ENCODE peak calls at places on chromosome 12, in four cellular contexts. C is transverse colon, Q is sigmoid colon, V is stomach. Y is an unnamed sample.
A peak's percentile ranks its signal among the peaks of the same experiment; 100 is the strongest.

GRCh38 chr12:120290541-120291312 is 976 bp downstream of the RNU4-2 start:
- DNase-seq in C (peak; percentile 38), Q (peak; percentile 69), V (peak; percentile 42), Y (peak; percentile 10)

GRCh38 chr12:105721051-105721825 is 390.7 kb downstream of the C12orf75 start:
- DNase-seq in C (no peak), Q (no peak), V (no peak), Y (no peak)

GRCh38 chr12:88469136-88469535 is 111.1 kb downstream of the KITLG start:
- DNase-seq in C (no peak), Q (no peak), V (no peak), Y (no peak)

GRCh38 chr12:10307630-10308029 is at the start of gene KLRD1:
- DNase-seq in C (no peak), Q (no peak), V (no peak), Y (no peak)

GRCh38 chr12:106106892-106107291 is 31.9 kb downstream of the NUAK1 start:
- DNase-seq in C (no peak), Q (no peak), V (no peak), Y (no peak)

GRCh38 chr12:11822071-11822818 is 172.8 kb downstream of the ETV6 start:
- DNase-seq in C (peak; percentile 55), Q (no peak), V (peak; percentile 38), Y (no peak)

GRCh38 chr12:1453801-1454200 is 140.6 kb downstream of the FBXL14 start:
- DNase-seq in C (no peak), Q (no peak), V (no peak), Y (no peak)

GRCh38 chr12:104653730-104654328 is 197.1 kb downstream of the CHST11 start:
- DNase-seq in C (no peak), Q (no peak), V (no peak), Y (no peak)

GRCh38 chr12:43104524-43104923 is 447.5 kb downstream of the ADAMTS20 start:
- DNase-seq in C (no peak), Q (no peak), V (no peak), Y (no peak)

GRCh38 chr12:91575631-91576030 is 393.0 kb upstream of the DCN start:
- DNase-seq in C (no peak), Q (no peak), V (no peak), Y (no peak)

GRCh38 chr12:93484315-93484981 is 17.1 kb downstream of the MRPL42 start:
- DNase-seq in C (no peak), Q (no peak), V (no peak), Y (no peak)

GRCh38 chr12:7899755-7900154 is 27.0 kb upstream of the SLC2A14 start:
- DNase-seq in C (no peak), Q (no peak), V (no peak), Y (no peak)

GRCh38 chr12:10243803-10244520 is 31.3 kb downstream of the GABARAPL1 start:
- DNase-seq in C (peak; percentile 11), Q (no peak), V (no peak), Y (no peak)

GRCh38 chr12:13293086-13293485 is 96.6 kb downstream of the EMP1 start:
- DNase-seq in C (no peak), Q (no peak), V (no peak), Y (no peak)

GRCh38 chr12:10395390-10395998 is 5.7 kb upstream of the KLRK1 start:
- DNase-seq in C (peak; percentile 40), Q (peak; percentile 71), V (peak; percentile 31), Y (no peak)

GRCh38 chr12:28950049-28950448 is 199.0 kb upstream of the FAR2 start:
- DNase-seq in C (no peak), Q (no peak), V (no peak), Y (no peak)
- TF ChIP-seq EP300 in C (no peak), Q (no peak), V (no peak), Y (no peak)

DNA sequence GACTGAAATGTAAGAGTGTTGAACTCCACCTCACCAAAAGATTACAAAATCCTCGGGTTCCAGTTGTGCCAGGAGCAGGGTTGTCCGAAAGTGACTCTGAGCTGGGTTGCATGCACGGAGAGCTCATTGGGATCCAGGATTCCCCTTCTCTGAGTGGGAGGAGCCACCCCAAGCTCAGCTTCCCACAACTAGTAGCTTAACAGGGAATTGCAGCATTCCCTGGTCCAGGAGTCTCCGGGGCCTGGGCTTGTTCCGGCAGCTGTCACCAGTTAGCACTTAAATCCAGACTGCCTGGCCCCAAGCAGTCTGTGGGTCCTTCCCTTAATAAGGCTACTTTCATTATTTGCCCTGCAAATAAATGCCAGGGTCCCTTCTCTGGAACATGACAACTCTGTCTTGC is 50.1 kb downstream of the CD9 start:
- DNase-seq in C (no peak), Q (no peak), V (no peak), Y (no peak)
- H3K27ac ChIP-seq in C (no peak overlapping the region), Q (no peak overlapping the region), V (no peak overlapping the region), Y (no peak overlapping the region)

GRCh38 chr12:113697646-113698504 is 226.2 kb upstream of the LHX5 start:
- DNase-seq in C (no peak), Q (no peak), V (no peak), Y (no peak)
- TF ChIP-seq CTCF in C (no peak), Q (no peak), V (no peak), Y (no peak)

GRCh38 chr12:101670007-101670671 is 27.3 kb upstream of the CHPT1 start:
- DNase-seq in C (peak; percentile 58), Q (no peak), V (no peak), Y (peak; percentile 58)
- TF ChIP-seq EP300 in C (no peak), Q (no peak), V (no peak), Y (peak; percentile 35)

GRCh38 chr12:50087159-50087558 is 2.0 kb downstream of the SMARCD1 start:
- DNase-seq in C (no peak), Q (no peak), V (no peak), Y (no peak)

GRCh38 chr12:50089730-50090129 is 4.6 kb downstream of the SMARCD1 start:
- DNase-seq in C (no peak), Q (no peak), V (no peak), Y (no peak)

GRCh38 chr12:50090391-50090790 is 5.2 kb downstream of the SMARCD1 start:
- DNase-seq in C (no peak), Q (no peak), V (no peak), Y (no peak)

GRCh38 chr12:50087995-50088394 is 2.9 kb downstream of the SMARCD1 start:
- DNase-seq in C (no peak), Q (no peak), V (no peak), Y (no peak)

GRCh38 chr12:50088577-50089335 is 3.6 kb downstream of the SMARCD1 start:
- DNase-seq in C (peak; percentile 70), Q (no peak), V (peak; percentile 68), Y (no peak)
- H3K27ac ChIP-seq in C (no peak overlapping the region), Q (no peak overlapping the region), V (no peak overlapping the region), Y (no peak overlapping the region)

GRCh38 chr12:67994046-67994445 is 4.8 kb downstream of the IFNG-AS1 start:
- DNase-seq in C (no peak), Q (no peak), V (no peak), Y (no peak)
- TF ChIP-seq CTCF in C (no peak), Q (no peak), V (no peak), Y (no peak)

GRCh38 chr12:77070382-77071294 is 5.3 kb upstream of the E2F7 start:
- DNase-seq in C (no peak), Q (no peak), V (no peak), Y (no peak)
- TF ChIP-seq EP300 in C (no peak), Q (no peak), V (no peak), Y (no peak)

GRCh38 chr12:53062011-53062961 is 12.4 kb downstream of the TNS2 start:
- DNase-seq in C (no peak), Q (no peak), V (no peak), Y (no peak)
- H3K27ac ChIP-seq in C (no peak overlapping the region), Q (peak overlapping the region; percentile 44), V (peak overlapping the region; percentile 62), Y (peak overlapping the region; percentile 99)

Y was measured in tibial nerve.